ENCODE peak calls at places on chromosomes 2 and 18, in four cellular contexts. X, S, J and C are unnamed samples.

GRCh38 chr2:200122683-200123082 is 167.3 kb downstream of the MAIP1 start:
- DNase-seq in X (no peak), S (no peak), J (no peak), C (no peak)

GRCh38 chr18:30855762-30856161 is 186.8 kb downstream of the DSC3 start:
- DNase-seq in X (no peak), S (no peak), J (no peak), C (no peak)

GRCh38 chr2:225400060-225400511 is 576 bp downstream of the NYAP2 start:
- DNase-seq in X (no peak), S (peak), J (peak), C (peak)

GRCh38 chr2:104431701-104432121 is 422.2 kb upstream of the POU3F3 start:
- DNase-seq in X (no peak), S (no peak), J (no peak), C (no peak)

GRCh38 chr2:173775440-173775839 is 189.7 kb downstream of the SP3 start:
- DNase-seq in X (no peak), S (no peak), J (peak), C (no peak)

GRCh38 chr2:24245986-24246779 is 71.3 kb downstream of the FAM228A start:
- DNase-seq in X (no peak), S (no peak), J (no peak), C (no peak)

GRCh38 chr2:6352906-6353515 is 512.7 kb downstream of the CMPK2 start:
- DNase-seq in X (no peak), S (peak), J (peak), C (peak)

GRCh38 chr2:230765611-230766300 is 53.1 kb downstream of the CAB39 start:
- DNase-seq in X (no peak), S (no peak), J (no peak), C (no peak)

GRCh38 chr2:170820647-170821630 is 4.3 kb downstream of the GAD1 start:
- DNase-seq in X (no peak), S (no peak), J (peak), C (no peak)

GRCh38 chr2:235936493-235936892 is 231.7 kb downstream of the GBX2 start:
- DNase-seq in X (no peak), S (peak), J (no peak), C (no peak)

GRCh38 chr2:28199995-28200394 is 192.7 kb upstream of the FOSL2 start:
- DNase-seq in X (no peak), S (no peak), J (no peak), C (no peak)

GRCh38 chr2:28796620-28797019 is 14.0 kb upstream of the SPDYA start:
- DNase-seq in X (no peak), S (no peak), J (no peak), C (no peak)

GRCh38 chr2:25894135-25894830 is 16.0 kb upstream of the ASXL2 start:
- DNase-seq in X (no peak), S (peak), J (no peak), C (no peak)

GRCh38 chr2:169119117-169119770 is 49.9 kb downstream of the DHRS9 start:
- DNase-seq in X (no peak), S (no peak), J (no peak), C (no peak)

GRCh38 chr2:190802133-190802532 is 78.5 kb upstream of the GLS start:
- DNase-seq in X (no peak), S (no peak), J (no peak), C (no peak)

GRCh38 chr2:173753441-173753840 is 211.7 kb downstream of the SP3 start:
- DNase-seq in X (no peak), S (no peak), J (no peak), C (no peak)

GRCh38 chr2:216549926-216550690 is 51.5 kb downstream of the RPL37A start:
- DNase-seq in X (no peak), S (no peak), J (peak), C (no peak)

GRCh38 chr2:135456431-135456830 is 74.6 kb downstream of the ZRANB3 start:
- DNase-seq in X (no peak), S (no peak), J (no peak), C (no peak)

GRCh38 chr18:13136689-13137040 is 81.9 kb upstream of the LDLRAD4 start:
- DNase-seq in X (no peak), S (no peak), J (peak), C (no peak)

GRCh38 chr2:220981926-220982325 is 590.2 kb downstream of the EPHA4 start:
- DNase-seq in X (no peak), S (no peak), J (no peak), C (no peak)

GRCh38 chr2:39735648-39736047 is 43.4 kb downstream of the THUMPD2 start:
- DNase-seq in X (no peak), S (no peak), J (no peak), C (no peak)
- TF ChIP-seq YY1 in X (no peak), S (no peak), J (no peak), C (no peak)

GRCh38 chr2:202115385-202116060 is 42.5 kb downstream of the KIAA2012 start:
- DNase-seq in X (no peak), S (no peak), J (no peak), C (no peak)

GRCh38 chr2:202113571-202114142 is 40.6 kb downstream of the KIAA2012 start:
- DNase-seq in X (no peak), S (peak), J (no peak), C (peak)

GRCh38 chr2:202114798-202115197 is 41.7 kb downstream of the KIAA2012 start:
- DNase-seq in X (no peak), S (no peak), J (no peak), C (no peak)

GRCh38 chr2:202118168-202118567 is 45.1 kb downstream of the KIAA2012 start:
- DNase-seq in X (no peak), S (no peak), J (no peak), C (no peak)

GRCh38 chr2:202116686-202117085 is 43.6 kb downstream of the KIAA2012 start:
- DNase-seq in X (no peak), S (no peak), J (no peak), C (no peak)
- TF ChIP-seq ZNF274 in X (no peak), S (no peak), J (no peak), C (no peak)

GRCh38 chr2:134249755-134250154 is 4.1 kb upstream of the MGAT5 start:
- DNase-seq in X (no peak), S (no peak), J (no peak), C (no peak)

GRCh38 chr2:134253117-134253704 is 661 bp upstream of the MGAT5 start:
- DNase-seq in X (peak), S (no peak), J (no peak), C (no peak)

GRCh38 chr2:134252092-134252775 is 1.6 kb upstream of the MGAT5 start:
- DNase-seq in X (no peak), S (no peak), J (no peak), C (no peak)

GRCh38 chr2:134248913-134249312 is 5.0 kb upstream of the MGAT5 start:
- DNase-seq in X (no peak), S (no peak), J (no peak), C (no peak)

DNA sequence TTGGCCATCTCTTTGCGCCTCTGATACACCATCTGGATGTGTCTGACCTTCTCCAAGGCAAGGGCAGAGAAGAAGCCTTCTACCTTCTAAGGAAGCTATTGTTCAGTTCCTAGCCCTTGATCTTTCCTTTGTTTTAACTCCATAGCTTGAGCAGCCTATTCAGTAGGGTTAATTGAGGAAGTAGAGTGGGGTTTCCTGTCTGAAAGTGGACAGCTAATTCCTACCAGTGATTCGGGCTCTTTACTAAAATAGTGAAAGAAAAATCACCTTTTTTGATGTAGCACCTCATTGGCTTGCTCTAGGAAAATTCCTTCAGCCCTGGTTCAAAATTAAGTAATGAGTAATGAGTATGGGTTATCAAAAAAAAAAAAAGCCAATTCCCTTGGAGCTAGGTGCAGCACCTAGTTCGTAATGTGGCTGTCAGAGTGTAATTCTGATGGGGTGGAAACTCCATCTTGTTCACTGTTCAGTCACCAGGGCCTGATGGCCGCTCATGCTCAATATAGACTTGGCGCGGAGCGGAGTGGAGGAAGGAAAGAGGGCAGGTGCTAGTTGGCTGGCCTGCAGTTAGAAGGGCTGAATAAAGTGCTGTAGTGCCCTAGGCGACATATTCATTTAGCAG is 2.9 kb upstream of the MGAT5 start:
- DNase-seq in X (no peak), S (no peak), J (no peak), C (no peak)
- TF ChIP-seq SUZ12 in X (no peak), S (no peak), J (no peak), C (no peak)

GRCh38 chr2:55585451-55586079 is 31.9 kb downstream of the PPP4R3B start:
- DNase-seq in X (no peak), S (no peak), J (no peak), C (no peak)
- TF ChIP-seq YY1 in X (no peak), S (no peak), J (no peak), C (no peak)

GRCh38 chr2:105469781-105470180 is 70.9 kb upstream of the FHL2 start:
- DNase-seq in X (no peak), S (no peak), J (no peak), C (no peak)
- TF ChIP-seq ZNF274 in X (no peak), S (no peak), J (no peak), C (no peak)

DNA sequence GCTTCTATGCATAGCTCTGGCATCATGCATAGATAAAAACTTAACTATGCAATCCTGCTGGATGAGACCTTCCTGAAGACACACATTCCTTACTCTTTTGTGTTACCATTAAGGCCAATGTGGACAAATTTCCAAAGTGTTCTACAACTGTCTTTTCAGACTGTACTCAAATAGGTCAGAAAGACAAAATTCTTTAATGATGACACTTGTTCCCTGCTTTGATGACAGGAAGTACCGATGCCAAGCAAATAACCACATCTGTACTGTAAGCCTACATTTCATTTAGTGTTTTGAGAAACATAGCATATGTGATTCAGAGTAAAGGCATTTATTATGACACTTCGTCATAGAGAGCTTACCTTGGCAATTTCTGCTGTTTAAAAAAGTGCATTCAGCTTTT is 55.0 kb downstream of the PMAIP1 start:
- DNase-seq in X (no peak), S (peak), J (no peak), C (no peak)
- TF ChIP-seq SUZ12 in X (no peak), S (no peak), J (no peak), C (no peak)

GRCh38 chr2:240400319-240401161 is 34.9 kb upstream of the GPC1 start:
- DNase-seq in X (no peak), S (no peak), J (no peak), C (no peak)
- TF ChIP-seq YY1 in X (no peak), S (no peak), J (no peak), C (no peak)

GRCh38 chr18:80119111-80119510 is 10.0 kb downstream of the ADNP2 start:
- DNase-seq in X (no peak), S (no peak), J (no peak), C (no peak)
- TF ChIP-seq ZNF274 in X (no peak), S (no peak), J (no peak), C (no peak)